ENCODE peak calls at places on chromosomes 3 and 15, in five cellular contexts. X, O, V, I and R are unnamed samples.

GRCh38 chr3:27322634-27323033 is 46.5 kb downstream of the NEK10 start:
- DNase-seq in V (no peak), X (no peak), O (no peak), I (no peak), R (no peak)

GRCh38 chr3:134030382-134030753 is 643 bp upstream of the SLCO2A1 start:
- DNase-seq in I (no peak), O (no peak), X (no peak), V (no peak), R (no peak)

GRCh38 chr3:184148065-184148464 is 7.1 kb upstream of the DVL3 start:
- DNase-seq in O (no peak), V (no peak), X (no peak), I (no peak), R (no peak)

GRCh38 chr3:120399372-120399771 is 50.2 kb upstream of the LRRC58 start:
- DNase-seq in I (no peak), V (no peak), O (no peak), X (no peak), R (no peak)

GRCh38 chr3:187130346-187131066 is 8.8 kb downstream of the RPL39L start:
- DNase-seq in I (no peak), X (no peak), V (peak; percentile 32), O (peak; percentile 25), R (no peak)

GRCh38 chr3:2514031-2514430 is 415.4 kb downstream of the CNTN4 start:
- DNase-seq in O (no peak), V (no peak), I (no peak), X (no peak), R (no peak)

GRCh38 chr15:58627706-58628105 is 121.8 kb downstream of the ADAM10 start:
- DNase-seq in I (no peak), V (no peak), X (no peak), O (no peak), R (no peak)

GRCh38 chr3:78314327-78314726 is 1274.4 kb downstream of the ROBO2 start:
- DNase-seq in X (no peak), V (no peak), O (no peak), I (no peak), R (no peak)

GRCh38 chr15:37733628-37734027 is 200.8 kb upstream of the TMCO5A start:
- DNase-seq in O (no peak), V (no peak), X (no peak), I (no peak), R (no peak)

GRCh38 chr3:57227930-57228733 is 603 bp downstream of the APPL1 start:
- DNase-seq in X (peak; percentile 35), O (peak; percentile 57), I (peak; percentile 41), V (peak; percentile 12), R (no peak)

GRCh38 chr3:149251186-149251585 is 29.6 kb upstream of the CP start:
- DNase-seq in V (no peak), I (no peak), O (no peak), X (no peak), R (no peak)

GRCh38 chr3:88668180-88668579 is 439.2 kb upstream of the EPHA3 start:
- DNase-seq in V (no peak), I (no peak), O (no peak), X (no peak), R (no peak)

GRCh38 chr15:78133801-78134200 is 2.6 kb upstream of the CIB2 start:
- DNase-seq in X (no peak), I (no peak), V (no peak), O (no peak), R (no peak)

GRCh38 chr3:64443553-64444331 is 218.5 kb upstream of the PRICKLE2 start:
- DNase-seq in X (no peak), I (no peak), O (no peak), V (no peak), R (no peak)

GRCh38 chr3:23806322-23807160 is 786 bp downstream of the UBE2E1 start:
- DNase-seq in X (peak; percentile 40), V (no peak), I (peak; percentile 28), O (peak; percentile 43), R (no peak)

GRCh38 chr3:27643355-27643754 is 78.8 kb downstream of the EOMES start:
- DNase-seq in V (no peak), X (no peak), O (no peak), I (no peak), R (no peak)

GRCh38 chr3:56111651-56112250 is 356.5 kb downstream of the ERC2 start:
- DNase-seq in V (no peak), O (no peak), I (no peak), X (no peak), R (no peak)

GRCh38 chr3:124266517-124266916 is 274.6 kb upstream of the ROPN1 start:
- DNase-seq in X (peak; percentile 98), V (no peak), O (no peak), I (no peak), R (no peak)

GRCh38 chr3:170751083-170751893 is 118.7 kb downstream of the RPL22L1 start:
- DNase-seq in V (no peak), X (no peak), I (no peak), O (no peak), R (peak; percentile 83)

GRCh38 chr3:151835751-151836550 is 22.0 kb downstream of the AADAC start:
- DNase-seq in I (no peak), X (no peak), V (no peak), O (no peak), R (no peak)

GRCh38 chr3:65226287-65226686 is 538.5 kb upstream of the ADAMTS9 start:
- DNase-seq in O (no peak), V (no peak), I (no peak), X (no peak), R (no peak)

GRCh38 chr3:157261000-157261399 is 101.1 kb upstream of the CCNL1 start:
- DNase-seq in V (no peak), X (no peak), I (no peak), O (no peak), R (no peak)

GRCh38 chr15:40763801-40764765 is at the start of gene GCHFR:
- DNase-seq in I (peak; percentile 64), V (peak; percentile 60), X (no peak), O (peak; percentile 85), R (no peak)

GRCh38 chr15:88911766-88912118 is 1.4 kb downstream of the MFGE8 start:
- DNase-seq in I (no peak), X (no peak), V (no peak), O (no peak), R (no peak)

GRCh38 chr3:46416134-46417119 is 9.4 kb downstream of the CCRL2 start:
- DNase-seq in O (no peak), X (peak; percentile 47), V (no peak), I (no peak), R (no peak)

GRCh38 chr3:150411971-150412370 is 3.9 kb downstream of the TSC22D2 start:
- DNase-seq in O (no peak), X (no peak), V (no peak), I (no peak), R (no peak)

GRCh38 chr3:194974468-194975135 is 288.9 kb downstream of the FAM43A start:
- DNase-seq in I (no peak), O (no peak), V (no peak), X (no peak), R (no peak)

GRCh38 chr3:24388159-24388558 is 106.5 kb downstream of the THRB start:
- DNase-seq in O (no peak), V (no peak), X (no peak), I (no peak), R (no peak)

GRCh38 chr3:141426404-141427034 is 58.2 kb downstream of the ZBTB38 start:
- DNase-seq in X (no peak), I (no peak), O (peak; percentile 90), V (no peak), R (no peak)

GRCh38 chr15:88803241-88803919 is at the start of gene ACAN:
- DNase-seq in V (no peak), I (no peak), O (no peak), X (no peak), R (no peak)